ENCODE peak calls at places on chromosome 15, in ten cellular contexts. X is cardiac muscle cell, D is GM23248, M is brain microvascular endothelial cell, I is right cardiac atrium, J is left ventricle myocardium inferior, W is A549, Q is right atrium auricular region, C is pancreas, H is ovary. B is an unnamed sample.

GRCh38 chr15:73912030-73912596 is 14.1 kb upstream of the LOXL1 start:
- DNase-seq in D (no peak), X (no peak), I (peak), H (no peak), W (no peak), M (no peak), Q (no peak), C (no peak), J (no peak), B (no peak)

GRCh38 chr15:98562361-98562791 is 86.0 kb upstream of the IGF1R start:
- DNase-seq in X (no peak), Q (no peak), M (no peak), I (no peak), C (no peak), H (no peak), J (no peak), D (no peak), W (no peak), B (no peak)

GRCh38 chr15:98785796-98786581 is 137.7 kb downstream of the IGF1R start:
- DNase-seq in I (no peak), H (no peak), J (no peak), C (no peak), D (no peak), W (peak), M (no peak), X (no peak), Q (no peak), B (no peak)

GRCh38 chr15:73873889-73874511 is 636 bp downstream of the TBC1D21 start:
- DNase-seq in J (no peak), I (no peak), W (peak), Q (no peak), M (peak), C (peak), H (no peak), X (peak), D (peak), B (peak)

GRCh38 chr15:79032656-79033055 is 57.9 kb downstream of the RASGRF1 start:
- DNase-seq in I (no peak), M (no peak), D (no peak), W (no peak), C (no peak), X (no peak), Q (no peak), H (no peak), J (no peak), B (no peak)

GRCh38 chr15:43484455-43484854 is 8.5 kb downstream of the TP53BP1 start:
- DNase-seq in D (no peak), H (no peak), J (no peak), C (no peak), W (no peak), Q (no peak), I (no peak), X (peak), M (no peak), B (no peak)

GRCh38 chr15:95799286-95800187 is 531.0 kb upstream of the NR2F2 start:
- DNase-seq in Q (no peak), X (peak), M (peak), W (peak), I (no peak), J (no peak), H (no peak), D (peak), C (no peak), B (no peak)

GRCh38 chr15:64693134-64693533 is 82.3 kb downstream of the RBPMS2 start:
- DNase-seq in J (no peak), I (peak), Q (peak), D (peak), C (peak), H (no peak), M (peak), W (peak), X (peak), B (no peak)

GRCh38 chr15:74202461-74203401 is at the start of gene STRA6:
- DNase-seq in W (peak), H (no peak), I (peak), X (no peak), C (no peak), J (no peak), Q (no peak), D (no peak), M (no peak), B (no peak)

GRCh38 chr15:48395532-48396011 is 64.3 kb downstream of the DUT start:
- DNase-seq in X (no peak), D (peak), M (no peak), C (no peak), I (peak), W (no peak), H (no peak), J (peak), Q (peak), B (no peak)

GRCh38 chr15:74402873-74403589 is 30.7 kb downstream of the SEMA7A start:
- DNase-seq in C (no peak), Q (no peak), M (no peak), H (no peak), I (peak), D (no peak), J (no peak), W (no peak), X (no peak), B (no peak)

GRCh38 chr15:47516576-47517371 is 200.5 kb upstream of the SEMA6D start:
- DNase-seq in I (no peak), X (peak), Q (no peak), W (no peak), C (no peak), J (no peak), H (no peak), D (peak), M (no peak), B (no peak)

GRCh38 chr15:40058476-40059140 is 19.6 kb upstream of the SRP14 start:
- DNase-seq in D (peak), M (peak), Q (peak), C (no peak), X (peak), W (no peak), H (peak), I (no peak), J (no peak), B (no peak)

GRCh38 chr15:60673156-60673555 is 194.2 kb upstream of the ICE2 start:
- DNase-seq in X (no peak), Q (no peak), W (no peak), C (no peak), D (no peak), I (no peak), M (no peak), H (no peak), J (no peak), B (no peak)

GRCh38 chr15:41498657-41499056 is 5.0 kb downstream of the ITPKA start:
- DNase-seq in Q (no peak), H (no peak), J (no peak), X (no peak), W (no peak), I (no peak), D (no peak), C (no peak), M (no peak), B (no peak)

GRCh38 chr15:32790352-32790999 is 72.7 kb downstream of the GREM1 start:
- DNase-seq in J (no peak), X (no peak), C (no peak), Q (no peak), H (no peak), M (no peak), W (no peak), D (peak), I (no peak), B (peak)

GRCh38 chr15:71051539-71051938 is 63.7 kb upstream of the THSD4 start:
- DNase-seq in J (peak), C (no peak), Q (no peak), H (no peak), D (peak), M (peak), I (peak), W (no peak), X (peak), B (no peak)

GRCh38 chr15:92277776-92278175 is 115.9 kb upstream of the ST8SIA2 start:
- DNase-seq in I (no peak), Q (no peak), C (peak), H (no peak), D (peak), J (no peak), X (peak), M (peak), W (peak), B (no peak)

GRCh38 chr15:62966294-62966693 is 76.3 kb upstream of the TPM1 start:
- DNase-seq in M (no peak), C (no peak), W (no peak), X (no peak), Q (no peak), J (no peak), H (no peak), D (no peak), I (no peak), B (no peak)

GRCh38 chr15:27639595-27639994 is 459.5 kb downstream of the OCA2 start:
- DNase-seq in X (no peak), I (no peak), J (no peak), D (no peak), M (no peak), C (no peak), W (no peak), Q (no peak), H (no peak), B (no peak)

DNA sequence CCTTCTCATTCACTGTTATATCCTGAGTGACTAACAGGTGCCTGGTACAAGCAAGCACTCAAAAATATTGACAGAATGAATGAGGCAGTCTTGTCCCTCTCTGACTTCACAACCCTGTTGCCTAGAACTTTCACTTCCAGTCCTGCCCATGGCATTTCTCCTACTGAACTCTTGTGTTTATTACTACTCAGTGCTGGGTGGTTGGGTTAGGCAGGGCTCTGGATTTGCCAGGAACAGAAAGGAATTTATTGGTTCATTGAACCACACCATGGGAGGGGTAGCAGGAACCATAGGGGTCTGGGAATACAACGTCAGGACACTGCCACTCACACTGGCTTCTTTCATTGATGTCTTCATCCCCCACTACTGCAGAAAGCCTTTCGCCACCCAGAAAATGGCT is 41.9 kb upstream of the SEMA4B start:
- DNase-seq in Q (no peak), H (no peak), M (no peak), J (no peak), C (no peak), I (no peak), X (no peak), W (no peak), D (no peak), B (no peak)
- H3K27ac ChIP-seq in Q (no peak), H (no peak), M (no peak), J (peak), C (peak), I (no peak), X (peak), W (peak), D (no peak), B (no peak)

GRCh38 chr15:34223904-34224596 is 766 bp upstream of the EMC4 start:
- DNase-seq in D (peak), C (no peak), Q (no peak), I (peak), H (no peak), W (peak), M (no peak), X (peak), J (no peak), B (no peak)
- H3K27ac ChIP-seq in D (peak), C (peak), Q (peak), I (peak), H (peak), W (peak), M (peak), X (peak), J (peak), B (peak)

GRCh38 chr15:68228143-68228970 is 1.2 kb downstream of the CLN6 start:
- DNase-seq in C (no peak), W (peak), Q (no peak), I (peak), X (peak), D (no peak), M (no peak), J (peak), H (no peak), B (no peak)
- H3K27ac ChIP-seq in C (no peak), W (peak), Q (peak), I (no peak), X (no peak), D (peak), M (peak), J (peak), H (no peak), B (peak)

DNA sequence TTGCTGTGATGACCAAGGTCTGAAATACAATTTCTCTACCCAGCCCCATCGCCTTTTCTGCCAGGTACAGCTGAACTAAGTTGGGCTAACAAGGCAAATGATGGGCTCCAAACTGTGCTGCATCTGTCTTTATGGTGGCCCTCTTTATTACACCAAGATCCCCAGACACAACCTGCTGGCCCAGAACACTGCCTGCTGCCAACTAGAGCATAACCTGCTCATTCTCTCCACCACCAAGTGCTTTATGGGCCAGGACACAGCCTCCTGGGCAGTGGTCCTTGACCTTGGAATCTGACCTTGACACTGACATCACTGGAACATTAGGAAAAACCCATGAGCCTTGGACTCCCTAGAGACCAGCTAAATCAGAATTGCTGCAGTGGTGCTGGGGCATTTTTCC is 3.3 kb downstream of the LINS1 start:
- DNase-seq in X (no peak), M (no peak), W (no peak), I (no peak), J (no peak), D (no peak), C (no peak), H (no peak), Q (no peak), B (no peak)
- H3K27ac ChIP-seq in X (no peak), M (no peak), W (no peak), I (no peak), J (no peak), D (no peak), C (no peak), H (no peak), Q (no peak), B (no peak)

GRCh38 chr15:35058534-35059054 is 26.5 kb downstream of the NANOGP8 start:
- DNase-seq in C (no peak), D (no peak), W (no peak), Q (no peak), J (no peak), H (no peak), M (no peak), X (no peak), I (no peak), B (no peak)
- H3K27ac ChIP-seq in C (no peak), D (no peak), W (no peak), Q (no peak), J (no peak), H (peak), M (no peak), X (no peak), I (no peak), B (no peak)

GRCh38 chr15:38750816-38751215 is 186.2 kb upstream of the RASGRP1 start:
- DNase-seq in M (no peak), X (no peak), W (no peak), I (no peak), H (no peak), D (no peak), C (no peak), Q (no peak), J (no peak), B (no peak)
- H3K27ac ChIP-seq in M (no peak), X (no peak), W (no peak), I (no peak), H (no peak), D (no peak), C (no peak), Q (no peak), J (no peak), B (no peak)

DNA sequence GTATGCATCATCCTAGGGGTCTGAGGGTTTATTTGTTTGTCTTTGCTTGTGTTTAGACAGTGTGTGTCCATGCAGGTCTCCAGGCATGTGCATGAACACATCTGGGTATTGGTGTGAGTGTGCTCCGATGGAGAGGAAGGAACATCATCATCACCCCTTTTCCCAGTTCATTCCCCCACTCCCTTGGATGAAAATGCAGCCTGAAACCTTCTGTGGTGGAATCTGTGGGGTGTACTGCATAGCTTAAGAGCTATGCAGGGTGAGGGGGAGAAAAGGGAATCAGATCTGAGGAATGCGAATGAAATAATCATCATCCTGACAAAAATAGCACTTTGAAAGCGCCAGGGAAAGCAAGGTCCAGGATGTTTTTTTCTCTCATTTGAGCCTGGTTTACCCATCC is 520.1 kb downstream of the NTRK3 start:
- DNase-seq in I (no peak), D (peak), H (no peak), Q (no peak), J (no peak), W (no peak), C (no peak), X (peak), M (peak), B (no peak)
- H3K27ac ChIP-seq in I (no peak), D (peak), H (no peak), Q (no peak), J (no peak), W (no peak), C (no peak), X (no peak), M (no peak), B (no peak)

DNA sequence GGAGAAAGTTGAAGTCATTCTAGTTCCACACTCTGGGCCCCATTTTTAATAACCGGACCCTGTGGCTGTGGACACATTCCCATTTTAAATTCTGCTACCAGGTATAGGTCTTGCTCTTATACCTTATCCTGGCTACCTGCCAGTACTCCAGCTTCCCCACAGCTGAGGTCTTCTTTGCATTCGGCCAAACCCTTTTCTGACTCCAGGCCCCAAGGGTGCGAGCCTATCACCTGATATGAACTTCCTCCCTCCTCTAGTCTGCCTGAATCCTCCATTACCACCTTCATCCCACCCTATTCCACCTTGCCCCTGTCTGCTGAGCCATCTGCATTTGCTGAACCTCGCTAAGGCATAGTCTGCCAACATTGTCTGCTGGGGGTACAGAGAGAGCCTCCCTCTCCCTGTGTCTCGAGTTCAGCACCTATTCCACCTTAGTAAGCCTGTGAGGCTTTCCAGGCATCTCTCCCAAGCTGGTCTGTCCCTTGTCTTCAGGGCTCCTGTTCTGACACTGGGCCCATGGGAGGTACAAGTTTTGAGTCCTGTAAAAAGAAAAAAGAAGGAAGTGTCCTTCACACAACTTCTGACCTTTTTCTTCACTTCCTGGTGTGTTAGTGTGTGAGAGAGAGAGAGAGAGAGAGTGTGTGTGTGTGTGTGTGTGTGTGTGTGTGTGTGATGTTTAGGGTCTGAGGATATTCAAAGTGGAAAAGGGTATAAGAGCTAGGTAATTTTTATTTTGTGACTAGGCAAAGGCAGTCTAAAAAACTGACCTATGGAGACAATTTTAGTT is 27.0 kb downstream of the PDE8A start:
- DNase-seq in Q (no peak), W (no peak), M (no peak), X (no peak), C (no peak), I (no peak), H (no peak), J (no peak), D (no peak), B (no peak)
- H3K27ac ChIP-seq in Q (no peak), W (peak), M (no peak), X (no peak), C (peak), I (peak), H (peak), J (peak), D (no peak), B (no peak)

GRCh38 chr15:101535170-101535902 is 45.8 kb upstream of the PCSK6 start:
- DNase-seq in Q (peak), I (no peak), M (no peak), X (no peak), H (no peak), D (no peak), W (no peak), J (no peak), C (no peak), B (peak)

GRCh38 chr15:101537681-101538080 is 48.2 kb upstream of the PCSK6 start:
- DNase-seq in I (no peak), X (no peak), D (no peak), H (no peak), W (no peak), Q (no peak), J (no peak), C (no peak), M (no peak), B (peak)

GRCh38 chr15:101536875-101537405 is 47.4 kb upstream of the PCSK6 start:
- DNase-seq in W (no peak), D (no peak), C (no peak), H (no peak), X (no peak), I (no peak), M (no peak), Q (peak), J (no peak), B (peak)

GRCh38 chr15:101534376-101534970 is 45.0 kb upstream of the PCSK6 start:
- DNase-seq in I (no peak), M (no peak), D (no peak), C (no peak), X (no peak), Q (peak), W (no peak), J (no peak), H (no peak), B (peak)

GRCh38 chr15:101536166-101536874 is 46.8 kb upstream of the PCSK6 start:
- DNase-seq in J (no peak), W (no peak), M (no peak), D (no peak), I (no peak), C (no peak), Q (peak), X (no peak), H (no peak), B (no peak)
- H3K27ac ChIP-seq in J (no peak), W (peak), M (no peak), D (no peak), I (no peak), C (no peak), Q (no peak), X (no peak), H (no peak), B (peak)